ENCODE peak calls at places on chromosomes 2 and 18, in eight cellular contexts. One of them, this sample, is unnamed.

GRCh38 chr2:168119519-168120141 is 127.8 kb downstream of the STK39 start:
- DNase-seq in spleen: no peak
- DNase-seq in ovary: no peak
- DNase-seq in SK-N-MC: peak
- DNase-seq in MM.1S: peak
- DNase-seq in brain microvascular endothelial cell: peak
- DNase-seq in ascending aorta: no peak
- DNase-seq in endodermal cell: peak
- DNase-seq in this sample: no peak

GRCh38 chr18:41948544-41949110 is 6.4 kb upstream of the PIK3C3 start:
- DNase-seq in ovary: no peak
- DNase-seq in MM.1S: no peak
- DNase-seq in endodermal cell: no peak
- DNase-seq in SK-N-MC: no peak
- DNase-seq in brain microvascular endothelial cell: no peak
- DNase-seq in ascending aorta: no peak
- DNase-seq in spleen: no peak
- DNase-seq in this sample: no peak

GRCh38 chr2:197258580-197258979 is 52.0 kb downstream of the ANKRD44 start:
- DNase-seq in ovary: no peak
- DNase-seq in MM.1S: peak
- DNase-seq in SK-N-MC: no peak
- DNase-seq in brain microvascular endothelial cell: no peak
- DNase-seq in endodermal cell: no peak
- DNase-seq in spleen: no peak
- DNase-seq in ascending aorta: no peak
- DNase-seq in this sample: no peak

GRCh38 chr18:75226301-75226955 is 15.8 kb downstream of the TSHZ1 start:
- DNase-seq in SK-N-MC: no peak
- DNase-seq in ovary: no peak
- DNase-seq in ascending aorta: no peak
- DNase-seq in endodermal cell: no peak
- DNase-seq in spleen: peak
- DNase-seq in brain microvascular endothelial cell: no peak
- DNase-seq in MM.1S: no peak
- DNase-seq in this sample: no peak

GRCh38 chr2:239349448-239350135 is 51.2 kb downstream of the HDAC4 start:
- DNase-seq in ovary: no peak
- DNase-seq in MM.1S: no peak
- DNase-seq in brain microvascular endothelial cell: no peak
- DNase-seq in SK-N-MC: no peak
- DNase-seq in ascending aorta: no peak
- DNase-seq in endodermal cell: no peak
- DNase-seq in spleen: no peak
- DNase-seq in this sample: peak

GRCh38 chr2:12881952-12882351 is 165.2 kb downstream of the TRIB2 start:
- DNase-seq in MM.1S: no peak
- DNase-seq in ovary: no peak
- DNase-seq in spleen: no peak
- DNase-seq in endodermal cell: no peak
- DNase-seq in brain microvascular endothelial cell: no peak
- DNase-seq in ascending aorta: no peak
- DNase-seq in SK-N-MC: no peak
- DNase-seq in this sample: no peak

GRCh38 chr2:240626531-240627300 is 1.4 kb downstream of the GPR35 start:
- DNase-seq in endodermal cell: peak
- DNase-seq in ovary: peak
- DNase-seq in MM.1S: no peak
- DNase-seq in brain microvascular endothelial cell: no peak
- DNase-seq in spleen: peak
- DNase-seq in ascending aorta: peak
- DNase-seq in SK-N-MC: no peak
- DNase-seq in this sample: peak

GRCh38 chr2:66495788-66496640 is 61.1 kb downstream of the MEIS1 start:
- DNase-seq in MM.1S: no peak
- DNase-seq in ovary: peak
- DNase-seq in ascending aorta: peak
- DNase-seq in spleen: no peak
- DNase-seq in brain microvascular endothelial cell: peak
- DNase-seq in endodermal cell: peak
- DNase-seq in SK-N-MC: no peak
- DNase-seq in this sample: peak

GRCh38 chr2:166135849-166136258 is 8.0 kb upstream of the SCN1A start:
- DNase-seq in SK-N-MC: no peak
- DNase-seq in ascending aorta: no peak
- DNase-seq in MM.1S: no peak
- DNase-seq in endodermal cell: no peak
- DNase-seq in brain microvascular endothelial cell: no peak
- DNase-seq in ovary: no peak
- DNase-seq in spleen: no peak
- DNase-seq in this sample: no peak

GRCh38 chr2:1236596-1236995 is 176.7 kb upstream of the TPO start:
- DNase-seq in brain microvascular endothelial cell: peak
- DNase-seq in spleen: no peak
- DNase-seq in ascending aorta: no peak
- DNase-seq in SK-N-MC: no peak
- DNase-seq in ovary: no peak
- DNase-seq in endodermal cell: no peak
- DNase-seq in MM.1S: no peak
- DNase-seq in this sample: no peak

GRCh38 chr2:218605438-218605837 is 2.3 kb upstream of the PLCD4 start:
- DNase-seq in spleen: no peak
- DNase-seq in endodermal cell: no peak
- DNase-seq in MM.1S: no peak
- DNase-seq in brain microvascular endothelial cell: peak
- DNase-seq in ovary: no peak
- DNase-seq in ascending aorta: no peak
- DNase-seq in SK-N-MC: no peak
- DNase-seq in this sample: no peak

GRCh38 chr2:65199194-65199593 is 28.4 kb upstream of the ACTR2 start:
- DNase-seq in spleen: no peak
- DNase-seq in brain microvascular endothelial cell: no peak
- DNase-seq in endodermal cell: no peak
- DNase-seq in ovary: no peak
- DNase-seq in SK-N-MC: no peak
- DNase-seq in MM.1S: no peak
- DNase-seq in ascending aorta: no peak
- DNase-seq in this sample: no peak

GRCh38 chr2:234963785-234964615 is 12.2 kb downstream of the SH3BP4 start:
- DNase-seq in spleen: peak
- DNase-seq in endodermal cell: peak
- DNase-seq in brain microvascular endothelial cell: no peak
- DNase-seq in MM.1S: no peak
- DNase-seq in ascending aorta: no peak
- DNase-seq in ovary: peak
- DNase-seq in SK-N-MC: no peak
- DNase-seq in this sample: peak

GRCh38 chr2:150482111-150482510 is 5.4 kb downstream of the RND3 start:
- DNase-seq in ascending aorta: no peak
- DNase-seq in brain microvascular endothelial cell: no peak
- DNase-seq in SK-N-MC: no peak
- DNase-seq in endodermal cell: no peak
- DNase-seq in spleen: no peak
- DNase-seq in ovary: no peak
- DNase-seq in MM.1S: no peak
- DNase-seq in this sample: no peak

GRCh38 chr2:150479075-150479915 is 8.2 kb downstream of the RND3 start:
- DNase-seq in endodermal cell: no peak
- DNase-seq in spleen: no peak
- DNase-seq in ascending aorta: no peak
- DNase-seq in brain microvascular endothelial cell: no peak
- DNase-seq in ovary: no peak
- DNase-seq in MM.1S: no peak
- DNase-seq in SK-N-MC: no peak
- DNase-seq in this sample: no peak

GRCh38 chr2:150482667-150483260 is 4.7 kb downstream of the RND3 start:
- DNase-seq in SK-N-MC: no peak
- DNase-seq in MM.1S: no peak
- DNase-seq in ascending aorta: no peak
- DNase-seq in brain microvascular endothelial cell: no peak
- DNase-seq in endodermal cell: no peak
- DNase-seq in ovary: no peak
- DNase-seq in spleen: no peak
- DNase-seq in this sample: no peak

GRCh38 chr2:150480241-150480640 is 7.2 kb downstream of the RND3 start:
- DNase-seq in brain microvascular endothelial cell: no peak
- DNase-seq in endodermal cell: no peak
- DNase-seq in ascending aorta: peak
- DNase-seq in ovary: no peak
- DNase-seq in spleen: no peak
- DNase-seq in MM.1S: no peak
- DNase-seq in SK-N-MC: no peak
- DNase-seq in this sample: peak

GRCh38 chr2:150480971-150481830 is 6.3 kb downstream of the RND3 start:
- DNase-seq in SK-N-MC: no peak
- DNase-seq in spleen: no peak
- DNase-seq in brain microvascular endothelial cell: no peak
- DNase-seq in MM.1S: no peak
- DNase-seq in ovary: no peak
- DNase-seq in ascending aorta: no peak
- DNase-seq in endodermal cell: no peak
- DNase-seq in this sample: no peak
- H3K27ac ChIP-seq in SK-N-MC: no peak
- H3K27ac ChIP-seq in spleen: peak
- H3K27ac ChIP-seq in brain microvascular endothelial cell: peak
- H3K27ac ChIP-seq in MM.1S: no peak
- H3K27ac ChIP-seq in ovary: no peak
- H3K27ac ChIP-seq in ascending aorta: peak
- H3K27ac ChIP-seq in endodermal cell: no peak
- H3K27ac ChIP-seq in this sample: peak

GRCh38 chr2:207109768-207110167 is 56.0 kb downstream of the KLF7 start:
- DNase-seq in ascending aorta: no peak
- DNase-seq in spleen: no peak
- DNase-seq in brain microvascular endothelial cell: no peak
- DNase-seq in MM.1S: no peak
- DNase-seq in ovary: no peak
- DNase-seq in SK-N-MC: no peak
- DNase-seq in endodermal cell: no peak
- DNase-seq in this sample: no peak
- H3K27ac ChIP-seq in ascending aorta: no peak
- H3K27ac ChIP-seq in spleen: peak
- H3K27ac ChIP-seq in brain microvascular endothelial cell: no peak
- H3K27ac ChIP-seq in MM.1S: no peak
- H3K27ac ChIP-seq in ovary: no peak
- H3K27ac ChIP-seq in SK-N-MC: no peak
- H3K27ac ChIP-seq in endodermal cell: no peak
- H3K27ac ChIP-seq in this sample: no peak

GRCh38 chr2:133122529-133122928 is 445.7 kb downstream of the NCKAP5 start:
- DNase-seq in endodermal cell: no peak
- DNase-seq in ascending aorta: no peak
- DNase-seq in MM.1S: no peak
- DNase-seq in brain microvascular endothelial cell: no peak
- DNase-seq in SK-N-MC: no peak
- DNase-seq in ovary: no peak
- DNase-seq in spleen: no peak
- DNase-seq in this sample: no peak
- H3K27ac ChIP-seq in endodermal cell: no peak
- H3K27ac ChIP-seq in ascending aorta: no peak
- H3K27ac ChIP-seq in MM.1S: no peak
- H3K27ac ChIP-seq in brain microvascular endothelial cell: no peak
- H3K27ac ChIP-seq in SK-N-MC: no peak
- H3K27ac ChIP-seq in ovary: no peak
- H3K27ac ChIP-seq in spleen: no peak
- H3K27ac ChIP-seq in this sample: no peak

GRCh38 chr2:160333324-160334027 is 133.4 kb upstream of the ITGB6 start:
- DNase-seq in ovary: no peak
- DNase-seq in endodermal cell: peak
- DNase-seq in ascending aorta: no peak
- DNase-seq in brain microvascular endothelial cell: no peak
- DNase-seq in spleen: no peak
- DNase-seq in MM.1S: no peak
- DNase-seq in SK-N-MC: no peak
- DNase-seq in this sample: no peak
- H3K27ac ChIP-seq in ovary: no peak
- H3K27ac ChIP-seq in endodermal cell: no peak
- H3K27ac ChIP-seq in ascending aorta: no peak
- H3K27ac ChIP-seq in brain microvascular endothelial cell: no peak
- H3K27ac ChIP-seq in spleen: peak
- H3K27ac ChIP-seq in MM.1S: no peak
- H3K27ac ChIP-seq in SK-N-MC: no peak
- H3K27ac ChIP-seq in this sample: peak

DNA sequence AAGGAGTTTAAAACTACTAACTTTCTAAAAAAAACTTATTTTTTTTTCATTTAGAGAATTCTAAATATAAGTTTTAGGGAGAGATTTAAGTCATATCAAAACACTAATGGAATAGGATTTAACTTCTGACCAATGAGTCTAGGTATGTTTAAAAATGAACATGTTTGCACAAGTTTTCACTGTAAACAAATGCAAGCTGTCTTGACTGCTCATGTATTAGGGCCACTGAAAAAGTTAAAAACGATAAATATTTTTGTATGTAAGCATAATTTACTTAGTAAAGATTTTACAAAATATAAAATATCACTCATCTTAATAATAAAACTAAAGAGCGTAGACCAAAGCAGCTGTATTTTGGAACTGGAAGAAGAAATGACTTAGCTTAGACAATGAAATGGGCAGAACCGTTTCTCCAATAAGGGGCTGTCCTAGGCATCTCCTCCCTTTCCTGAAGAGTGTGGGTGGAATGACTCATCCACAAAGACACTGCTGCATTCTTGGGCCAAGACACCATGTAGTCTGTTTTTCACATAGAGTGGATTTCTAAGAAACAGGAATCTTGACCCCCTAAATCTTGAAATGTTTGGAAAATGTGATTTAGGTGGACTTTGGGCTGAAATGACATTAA is 118.8 kb downstream of the MEP1B start:
- DNase-seq in spleen: no peak
- DNase-seq in brain microvascular endothelial cell: peak
- DNase-seq in endodermal cell: no peak
- DNase-seq in ovary: no peak
- DNase-seq in ascending aorta: no peak
- DNase-seq in SK-N-MC: no peak
- DNase-seq in MM.1S: no peak
- DNase-seq in this sample: peak
- H3K27ac ChIP-seq in spleen: peak
- H3K27ac ChIP-seq in brain microvascular endothelial cell: peak
- H3K27ac ChIP-seq in endodermal cell: no peak
- H3K27ac ChIP-seq in ovary: no peak
- H3K27ac ChIP-seq in ascending aorta: peak
- H3K27ac ChIP-seq in SK-N-MC: no peak
- H3K27ac ChIP-seq in MM.1S: no peak
- H3K27ac ChIP-seq in this sample: peak

GRCh38 chr18:421236-422155 is 79.0 kb downstream of the COLEC12 start:
- DNase-seq in endodermal cell: no peak
- DNase-seq in ovary: no peak
- DNase-seq in brain microvascular endothelial cell: no peak
- DNase-seq in ascending aorta: no peak
- DNase-seq in SK-N-MC: no peak
- DNase-seq in MM.1S: no peak
- DNase-seq in spleen: no peak
- DNase-seq in this sample: no peak
- H3K27ac ChIP-seq in endodermal cell: no peak
- H3K27ac ChIP-seq in ovary: no peak
- H3K27ac ChIP-seq in brain microvascular endothelial cell: peak
- H3K27ac ChIP-seq in ascending aorta: no peak
- H3K27ac ChIP-seq in SK-N-MC: no peak
- H3K27ac ChIP-seq in MM.1S: no peak
- H3K27ac ChIP-seq in spleen: no peak
- H3K27ac ChIP-seq in this sample: peak